ENCODE peak calls at places on chromosomes 7 and 10, in seven cellular contexts. One of them, this sample, is unnamed.

GRCh38 chr7:158428131-158428841 is 159.3 kb downstream of the PTPRN2 start:
- DNase-seq in activated T-helper 1 cell treated with anti-CD3 and anti-CD28 coated beads, Interleukin-12 subunit alpha, Interleukin-12 subunit beta, Interleukin-2, Interleukin-4 antibody, amounts not matched to agents 30 ng/mL and 10 ng/mL and 1 ng/mL, durations not matched to agents 14 hours and 24 hours and 36 hours: no peak
- DNase-seq in activated CD4-positive, alpha-beta T cell treated with anti-CD3 and anti-CD28 coated beads, Interleukin-2, amount 10 ng/mL, durations not matched to agents 7 days and 5 days: no peak
- DNase-seq in activated naive CD4-positive, alpha-beta T cell treated with Interleukin-2 at 50 U/mL for 16 hours: no peak
- DNase-seq in type B pancreatic cell: no peak
- DNase-seq in NCI-H2081: no peak
- DNase-seq in NCI-H774: no peak
- DNase-seq in this sample: no peak

GRCh38 chr7:155448632-155449007 is 9.3 kb upstream of the EN2 start:
- DNase-seq in activated T-helper 1 cell treated with anti-CD3 and anti-CD28 coated beads, Interleukin-12 subunit alpha, Interleukin-12 subunit beta, Interleukin-2, Interleukin-4 antibody, amounts not matched to agents 30 ng/mL and 10 ng/mL and 1 ng/mL, durations not matched to agents 14 hours and 24 hours and 36 hours: no peak
- DNase-seq in activated CD4-positive, alpha-beta T cell treated with anti-CD3 and anti-CD28 coated beads, Interleukin-2, amount 10 ng/mL, durations not matched to agents 7 days and 5 days: no peak
- DNase-seq in activated naive CD4-positive, alpha-beta T cell treated with Interleukin-2 at 50 U/mL for 16 hours: no peak
- DNase-seq in type B pancreatic cell: no peak
- DNase-seq in NCI-H2081: no peak
- DNase-seq in NCI-H774: no peak
- DNase-seq in this sample: no peak

GRCh38 chr10:35025916-35026315 is 64.2 kb downstream of the CUL2 start:
- DNase-seq in activated T-helper 1 cell treated with anti-CD3 and anti-CD28 coated beads, Interleukin-12 subunit alpha, Interleukin-12 subunit beta, Interleukin-2, Interleukin-4 antibody, amounts not matched to agents 30 ng/mL and 10 ng/mL and 1 ng/mL, durations not matched to agents 14 hours and 24 hours and 36 hours: no peak
- DNase-seq in activated CD4-positive, alpha-beta T cell treated with anti-CD3 and anti-CD28 coated beads, Interleukin-2, amount 10 ng/mL, durations not matched to agents 7 days and 5 days: no peak
- DNase-seq in activated naive CD4-positive, alpha-beta T cell treated with Interleukin-2 at 50 U/mL for 16 hours: no peak
- DNase-seq in type B pancreatic cell: no peak
- DNase-seq in NCI-H2081: no peak
- DNase-seq in NCI-H774: no peak
- DNase-seq in this sample: no peak

GRCh38 chr10:96921655-96922054 is 89.6 kb downstream of the LCOR start:
- DNase-seq in activated T-helper 1 cell treated with anti-CD3 and anti-CD28 coated beads, Interleukin-12 subunit alpha, Interleukin-12 subunit beta, Interleukin-2, Interleukin-4 antibody, amounts not matched to agents 30 ng/mL and 10 ng/mL and 1 ng/mL, durations not matched to agents 14 hours and 24 hours and 36 hours: no peak
- DNase-seq in activated CD4-positive, alpha-beta T cell treated with anti-CD3 and anti-CD28 coated beads, Interleukin-2, amount 10 ng/mL, durations not matched to agents 7 days and 5 days: no peak
- DNase-seq in activated naive CD4-positive, alpha-beta T cell treated with Interleukin-2 at 50 U/mL for 16 hours: no peak
- DNase-seq in type B pancreatic cell: no peak
- DNase-seq in NCI-H2081: no peak
- DNase-seq in NCI-H774: no peak
- DNase-seq in this sample: no peak

GRCh38 chr7:18976715-18977466 is 140.5 kb downstream of the TWIST1 start:
- DNase-seq in activated T-helper 1 cell treated with anti-CD3 and anti-CD28 coated beads, Interleukin-12 subunit alpha, Interleukin-12 subunit beta, Interleukin-2, Interleukin-4 antibody, amounts not matched to agents 30 ng/mL and 10 ng/mL and 1 ng/mL, durations not matched to agents 14 hours and 24 hours and 36 hours: no peak
- DNase-seq in activated CD4-positive, alpha-beta T cell treated with anti-CD3 and anti-CD28 coated beads, Interleukin-2, amount 10 ng/mL, durations not matched to agents 7 days and 5 days: no peak
- DNase-seq in activated naive CD4-positive, alpha-beta T cell treated with Interleukin-2 at 50 U/mL for 16 hours: no peak
- DNase-seq in type B pancreatic cell: no peak
- DNase-seq in NCI-H2081: no peak
- DNase-seq in NCI-H774: no peak
- DNase-seq in this sample: no peak

GRCh38 chr7:132553031-132553430 is 23.2 kb downstream of the PLXNA4 start:
- DNase-seq in activated T-helper 1 cell treated with anti-CD3 and anti-CD28 coated beads, Interleukin-12 subunit alpha, Interleukin-12 subunit beta, Interleukin-2, Interleukin-4 antibody, amounts not matched to agents 30 ng/mL and 10 ng/mL and 1 ng/mL, durations not matched to agents 14 hours and 24 hours and 36 hours: no peak
- DNase-seq in activated CD4-positive, alpha-beta T cell treated with anti-CD3 and anti-CD28 coated beads, Interleukin-2, amount 10 ng/mL, durations not matched to agents 7 days and 5 days: no peak
- DNase-seq in activated naive CD4-positive, alpha-beta T cell treated with Interleukin-2 at 50 U/mL for 16 hours: no peak
- DNase-seq in type B pancreatic cell: no peak
- DNase-seq in NCI-H2081: no peak
- DNase-seq in NCI-H774: no peak
- DNase-seq in this sample: no peak

GRCh38 chr10:50490244-50490643 is 133.5 kb downstream of the SGMS1 start:
- DNase-seq in activated T-helper 1 cell treated with anti-CD3 and anti-CD28 coated beads, Interleukin-12 subunit alpha, Interleukin-12 subunit beta, Interleukin-2, Interleukin-4 antibody, amounts not matched to agents 30 ng/mL and 10 ng/mL and 1 ng/mL, durations not matched to agents 14 hours and 24 hours and 36 hours: no peak
- DNase-seq in activated CD4-positive, alpha-beta T cell treated with anti-CD3 and anti-CD28 coated beads, Interleukin-2, amount 10 ng/mL, durations not matched to agents 7 days and 5 days: no peak
- DNase-seq in activated naive CD4-positive, alpha-beta T cell treated with Interleukin-2 at 50 U/mL for 16 hours: no peak
- DNase-seq in type B pancreatic cell: no peak
- DNase-seq in NCI-H2081: no peak
- DNase-seq in NCI-H774: no peak
- DNase-seq in this sample: no peak

GRCh38 chr10:107894521-107894920 is 730.0 kb upstream of the SORCS1 start:
- DNase-seq in activated T-helper 1 cell treated with anti-CD3 and anti-CD28 coated beads, Interleukin-12 subunit alpha, Interleukin-12 subunit beta, Interleukin-2, Interleukin-4 antibody, amounts not matched to agents 30 ng/mL and 10 ng/mL and 1 ng/mL, durations not matched to agents 14 hours and 24 hours and 36 hours: no peak
- DNase-seq in activated CD4-positive, alpha-beta T cell treated with anti-CD3 and anti-CD28 coated beads, Interleukin-2, amount 10 ng/mL, durations not matched to agents 7 days and 5 days: no peak
- DNase-seq in activated naive CD4-positive, alpha-beta T cell treated with Interleukin-2 at 50 U/mL for 16 hours: no peak
- DNase-seq in type B pancreatic cell: no peak
- DNase-seq in NCI-H2081: no peak
- DNase-seq in NCI-H774: no peak
- DNase-seq in this sample: no peak

GRCh38 chr10:77505431-77506334 is 131.9 kb downstream of the KCNMA1 start:
- DNase-seq in activated T-helper 1 cell treated with anti-CD3 and anti-CD28 coated beads, Interleukin-12 subunit alpha, Interleukin-12 subunit beta, Interleukin-2, Interleukin-4 antibody, amounts not matched to agents 30 ng/mL and 10 ng/mL and 1 ng/mL, durations not matched to agents 14 hours and 24 hours and 36 hours: no peak
- DNase-seq in activated CD4-positive, alpha-beta T cell treated with anti-CD3 and anti-CD28 coated beads, Interleukin-2, amount 10 ng/mL, durations not matched to agents 7 days and 5 days: no peak
- DNase-seq in activated naive CD4-positive, alpha-beta T cell treated with Interleukin-2 at 50 U/mL for 16 hours: no peak
- DNase-seq in type B pancreatic cell: no peak
- DNase-seq in NCI-H2081: no peak
- DNase-seq in NCI-H774: no peak
- DNase-seq in this sample: no peak

GRCh38 chr7:45937301-45937700 is 16.2 kb upstream of the IGFBP3 start:
- DNase-seq in activated T-helper 1 cell treated with anti-CD3 and anti-CD28 coated beads, Interleukin-12 subunit alpha, Interleukin-12 subunit beta, Interleukin-2, Interleukin-4 antibody, amounts not matched to agents 30 ng/mL and 10 ng/mL and 1 ng/mL, durations not matched to agents 14 hours and 24 hours and 36 hours: no peak
- DNase-seq in activated CD4-positive, alpha-beta T cell treated with anti-CD3 and anti-CD28 coated beads, Interleukin-2, amount 10 ng/mL, durations not matched to agents 7 days and 5 days: no peak
- DNase-seq in activated naive CD4-positive, alpha-beta T cell treated with Interleukin-2 at 50 U/mL for 16 hours: no peak
- DNase-seq in type B pancreatic cell: no peak
- DNase-seq in NCI-H2081: no peak
- DNase-seq in NCI-H774: no peak
- DNase-seq in this sample: no peak

GRCh38 chr7:142697270-142697669 is 52.0 kb upstream of the PRSS1 start:
- DNase-seq in activated T-helper 1 cell treated with anti-CD3 and anti-CD28 coated beads, Interleukin-12 subunit alpha, Interleukin-12 subunit beta, Interleukin-2, Interleukin-4 antibody, amounts not matched to agents 30 ng/mL and 10 ng/mL and 1 ng/mL, durations not matched to agents 14 hours and 24 hours and 36 hours: no peak
- DNase-seq in activated CD4-positive, alpha-beta T cell treated with anti-CD3 and anti-CD28 coated beads, Interleukin-2, amount 10 ng/mL, durations not matched to agents 7 days and 5 days: no peak
- DNase-seq in activated naive CD4-positive, alpha-beta T cell treated with Interleukin-2 at 50 U/mL for 16 hours: no peak
- DNase-seq in type B pancreatic cell: no peak
- DNase-seq in NCI-H2081: no peak
- DNase-seq in NCI-H774: no peak
- DNase-seq in this sample: no peak

GRCh38 chr7:97798036-97799019 is 66.4 kb downstream of the TAC1 start:
- DNase-seq in activated T-helper 1 cell treated with anti-CD3 and anti-CD28 coated beads, Interleukin-12 subunit alpha, Interleukin-12 subunit beta, Interleukin-2, Interleukin-4 antibody, amounts not matched to agents 30 ng/mL and 10 ng/mL and 1 ng/mL, durations not matched to agents 14 hours and 24 hours and 36 hours: no peak
- DNase-seq in activated CD4-positive, alpha-beta T cell treated with anti-CD3 and anti-CD28 coated beads, Interleukin-2, amount 10 ng/mL, durations not matched to agents 7 days and 5 days: no peak
- DNase-seq in activated naive CD4-positive, alpha-beta T cell treated with Interleukin-2 at 50 U/mL for 16 hours: no peak
- DNase-seq in type B pancreatic cell: no peak
- DNase-seq in NCI-H2081: no peak
- DNase-seq in NCI-H774: no peak
- DNase-seq in this sample: no peak

GRCh38 chr10:2921956-2922680 is 145.2 kb upstream of the PFKP start:
- DNase-seq in activated T-helper 1 cell treated with anti-CD3 and anti-CD28 coated beads, Interleukin-12 subunit alpha, Interleukin-12 subunit beta, Interleukin-2, Interleukin-4 antibody, amounts not matched to agents 30 ng/mL and 10 ng/mL and 1 ng/mL, durations not matched to agents 14 hours and 24 hours and 36 hours: no peak
- DNase-seq in activated CD4-positive, alpha-beta T cell treated with anti-CD3 and anti-CD28 coated beads, Interleukin-2, amount 10 ng/mL, durations not matched to agents 7 days and 5 days: no peak
- DNase-seq in activated naive CD4-positive, alpha-beta T cell treated with Interleukin-2 at 50 U/mL for 16 hours: no peak
- DNase-seq in type B pancreatic cell: no peak
- DNase-seq in NCI-H2081: no peak
- DNase-seq in NCI-H774: no peak
- DNase-seq in this sample: no peak

GRCh38 chr7:98619450-98620321 is 2.6 kb downstream of the NPTX2 start:
- DNase-seq in activated T-helper 1 cell treated with anti-CD3 and anti-CD28 coated beads, Interleukin-12 subunit alpha, Interleukin-12 subunit beta, Interleukin-2, Interleukin-4 antibody, amounts not matched to agents 30 ng/mL and 10 ng/mL and 1 ng/mL, durations not matched to agents 14 hours and 24 hours and 36 hours: no peak
- DNase-seq in activated CD4-positive, alpha-beta T cell treated with anti-CD3 and anti-CD28 coated beads, Interleukin-2, amount 10 ng/mL, durations not matched to agents 7 days and 5 days: no peak
- DNase-seq in activated naive CD4-positive, alpha-beta T cell treated with Interleukin-2 at 50 U/mL for 16 hours: no peak
- DNase-seq in type B pancreatic cell: no peak
- DNase-seq in NCI-H2081: peak; percentile 5
- DNase-seq in NCI-H774: no peak
- DNase-seq in this sample: no peak

GRCh38 chr7:2380461-2380860 is 22.9 kb upstream of the CHST12 start:
- DNase-seq in activated T-helper 1 cell treated with anti-CD3 and anti-CD28 coated beads, Interleukin-12 subunit alpha, Interleukin-12 subunit beta, Interleukin-2, Interleukin-4 antibody, amounts not matched to agents 30 ng/mL and 10 ng/mL and 1 ng/mL, durations not matched to agents 14 hours and 24 hours and 36 hours: no peak
- DNase-seq in activated CD4-positive, alpha-beta T cell treated with anti-CD3 and anti-CD28 coated beads, Interleukin-2, amount 10 ng/mL, durations not matched to agents 7 days and 5 days: no peak
- DNase-seq in activated naive CD4-positive, alpha-beta T cell treated with Interleukin-2 at 50 U/mL for 16 hours: no peak
- DNase-seq in type B pancreatic cell: no peak
- DNase-seq in NCI-H2081: no peak
- DNase-seq in NCI-H774: no peak
- DNase-seq in this sample: no peak

GRCh38 chr10:11515596-11516418 is 95.6 kb downstream of the USP6NL start:
- DNase-seq in activated T-helper 1 cell treated with anti-CD3 and anti-CD28 coated beads, Interleukin-12 subunit alpha, Interleukin-12 subunit beta, Interleukin-2, Interleukin-4 antibody, amounts not matched to agents 30 ng/mL and 10 ng/mL and 1 ng/mL, durations not matched to agents 14 hours and 24 hours and 36 hours: peak; percentile 29
- DNase-seq in activated CD4-positive, alpha-beta T cell treated with anti-CD3 and anti-CD28 coated beads, Interleukin-2, amount 10 ng/mL, durations not matched to agents 7 days and 5 days: peak; percentile 70
- DNase-seq in activated naive CD4-positive, alpha-beta T cell treated with Interleukin-2 at 50 U/mL for 16 hours: peak; percentile 39
- DNase-seq in type B pancreatic cell: no peak
- DNase-seq in NCI-H2081: peak; percentile 23
- DNase-seq in NCI-H774: peak; percentile 61
- DNase-seq in this sample: peak; percentile 44

GRCh38 chr10:33653584-33654367 is 319.3 kb upstream of the NRP1 start:
- DNase-seq in activated T-helper 1 cell treated with anti-CD3 and anti-CD28 coated beads, Interleukin-12 subunit alpha, Interleukin-12 subunit beta, Interleukin-2, Interleukin-4 antibody, amounts not matched to agents 30 ng/mL and 10 ng/mL and 1 ng/mL, durations not matched to agents 14 hours and 24 hours and 36 hours: no peak
- DNase-seq in activated CD4-positive, alpha-beta T cell treated with anti-CD3 and anti-CD28 coated beads, Interleukin-2, amount 10 ng/mL, durations not matched to agents 7 days and 5 days: no peak
- DNase-seq in activated naive CD4-positive, alpha-beta T cell treated with Interleukin-2 at 50 U/mL for 16 hours: no peak
- DNase-seq in type B pancreatic cell: no peak
- DNase-seq in NCI-H2081: no peak
- DNase-seq in NCI-H774: no peak
- DNase-seq in this sample: no peak

GRCh38 chr7:12475362-12476063 is 71.8 kb upstream of the VWDE start:
- DNase-seq in activated T-helper 1 cell treated with anti-CD3 and anti-CD28 coated beads, Interleukin-12 subunit alpha, Interleukin-12 subunit beta, Interleukin-2, Interleukin-4 antibody, amounts not matched to agents 30 ng/mL and 10 ng/mL and 1 ng/mL, durations not matched to agents 14 hours and 24 hours and 36 hours: no peak
- DNase-seq in activated CD4-positive, alpha-beta T cell treated with anti-CD3 and anti-CD28 coated beads, Interleukin-2, amount 10 ng/mL, durations not matched to agents 7 days and 5 days: no peak
- DNase-seq in activated naive CD4-positive, alpha-beta T cell treated with Interleukin-2 at 50 U/mL for 16 hours: no peak
- DNase-seq in type B pancreatic cell: no peak
- DNase-seq in NCI-H2081: no peak
- DNase-seq in NCI-H774: no peak
- DNase-seq in this sample: no peak

GRCh38 chr7:2237109-2237602 is 4.4 kb upstream of the MAD1L1 start:
- DNase-seq in activated T-helper 1 cell treated with anti-CD3 and anti-CD28 coated beads, Interleukin-12 subunit alpha, Interleukin-12 subunit beta, Interleukin-2, Interleukin-4 antibody, amounts not matched to agents 30 ng/mL and 10 ng/mL and 1 ng/mL, durations not matched to agents 14 hours and 24 hours and 36 hours: no peak
- DNase-seq in activated CD4-positive, alpha-beta T cell treated with anti-CD3 and anti-CD28 coated beads, Interleukin-2, amount 10 ng/mL, durations not matched to agents 7 days and 5 days: no peak
- DNase-seq in activated naive CD4-positive, alpha-beta T cell treated with Interleukin-2 at 50 U/mL for 16 hours: no peak
- DNase-seq in type B pancreatic cell: no peak
- DNase-seq in NCI-H2081: no peak
- DNase-seq in NCI-H774: no peak
- DNase-seq in this sample: no peak

GRCh38 chr7:120732256-120732655 is 125.7 kb downstream of the TSPAN12 start:
- DNase-seq in activated T-helper 1 cell treated with anti-CD3 and anti-CD28 coated beads, Interleukin-12 subunit alpha, Interleukin-12 subunit beta, Interleukin-2, Interleukin-4 antibody, amounts not matched to agents 30 ng/mL and 10 ng/mL and 1 ng/mL, durations not matched to agents 14 hours and 24 hours and 36 hours: no peak
- DNase-seq in activated CD4-positive, alpha-beta T cell treated with anti-CD3 and anti-CD28 coated beads, Interleukin-2, amount 10 ng/mL, durations not matched to agents 7 days and 5 days: no peak
- DNase-seq in activated naive CD4-positive, alpha-beta T cell treated with Interleukin-2 at 50 U/mL for 16 hours: no peak
- DNase-seq in type B pancreatic cell: no peak
- DNase-seq in NCI-H2081: no peak
- DNase-seq in NCI-H774: no peak
- DNase-seq in this sample: no peak

This sample was measured in stimulated activated naive CD8-positive, alpha-beta T cell treated with anti-CD3 and anti-CD28 coated beads, Interleukin-15, amount 100 ng/mL, for 72 hours.